ENCODE peak calls at places on chromosomes 6 and 20, in four cellular contexts. One of them, this sample, is unnamed.

GRCh38 chr6:94377835-94378234 is 958.5 kb upstream of the EPHA7 start:
- DNase-seq in WTC11: no peak
- DNase-seq in HEK293T: no peak
- DNase-seq in HepG2: no peak
- DNase-seq in this sample: no peak

GRCh38 chr6:65117854-65118409 is 589.1 kb downstream of the EYS start:
- DNase-seq in WTC11: no peak
- DNase-seq in HepG2: no peak
- DNase-seq in HEK293T: no peak
- DNase-seq in this sample: no peak

GRCh38 chr6:35905841-35906498 is 14.9 kb downstream of the SRPK1 start:
- DNase-seq in HEK293T: no peak
- DNase-seq in WTC11: no peak
- DNase-seq in HepG2: no peak
- DNase-seq in this sample: no peak

GRCh38 chr6:144423167-144423566 is 138.0 kb downstream of the UTRN start:
- DNase-seq in HEK293T: peak
- DNase-seq in WTC11: no peak
- DNase-seq in HepG2: no peak
- DNase-seq in this sample: no peak

GRCh38 chr6:169971171-169971861 is 219.9 kb downstream of the ERMARD start:
- DNase-seq in WTC11: no peak
- DNase-seq in HEK293T: no peak
- DNase-seq in HepG2: no peak
- DNase-seq in this sample: no peak

GRCh38 chr6:36858407-36858981 is 16.1 kb downstream of the PPIL1 start:
- DNase-seq in HepG2: peak
- DNase-seq in WTC11: peak
- DNase-seq in HEK293T: no peak
- DNase-seq in this sample: no peak

GRCh38 chr20:62246872-62247652 is 8.7 kb downstream of the OSBPL2 start:
- DNase-seq in HEK293T: no peak
- DNase-seq in WTC11: no peak
- DNase-seq in HepG2: peak
- DNase-seq in this sample: no peak

GRCh38 chr6:167575201-167575696 is 250.4 kb downstream of the TTLL2 start:
- DNase-seq in WTC11: no peak
- DNase-seq in HEK293T: no peak
- DNase-seq in HepG2: no peak
- DNase-seq in this sample: no peak

GRCh38 chr20:55415567-55416142 is 589.7 kb downstream of the CBLN4 start:
- DNase-seq in WTC11: no peak
- DNase-seq in HEK293T: no peak
- DNase-seq in HepG2: peak
- DNase-seq in this sample: no peak

GRCh38 chr6:34465551-34466241 is at the start of gene PACSIN1:
- DNase-seq in HepG2: no peak
- DNase-seq in HEK293T: no peak
- DNase-seq in WTC11: peak
- DNase-seq in this sample: peak

GRCh38 chr20:36384022-36384619 is 78.0 kb downstream of the DLGAP4 start:
- DNase-seq in WTC11: peak
- DNase-seq in HepG2: peak
- DNase-seq in HEK293T: peak
- DNase-seq in this sample: peak

GRCh38 chr6:6582111-6582510 is 6.4 kb upstream of the LY86 start:
- DNase-seq in HEK293T: no peak
- DNase-seq in HepG2: no peak
- DNase-seq in WTC11: no peak
- DNase-seq in this sample: no peak

GRCh38 chr6:125869427-125869826 is 78.7 kb downstream of the NCOA7 start:
- DNase-seq in HepG2: no peak
- DNase-seq in HEK293T: no peak
- DNase-seq in WTC11: no peak
- DNase-seq in this sample: peak

GRCh38 chr20:7144464-7144863 is 377.0 kb downstream of the BMP2 start:
- DNase-seq in WTC11: no peak
- DNase-seq in HEK293T: no peak
- DNase-seq in HepG2: no peak
- DNase-seq in this sample: no peak

GRCh38 chr6:36633915-36634314 is 39.8 kb downstream of the SRSF3 start:
- DNase-seq in HEK293T: no peak
- DNase-seq in WTC11: no peak
- DNase-seq in HepG2: peak
- DNase-seq in this sample: no peak

GRCh38 chr20:38139919-38140753 is 24.9 kb downstream of the TGM2 start:
- DNase-seq in HEK293T: peak
- DNase-seq in HepG2: no peak
- DNase-seq in WTC11: no peak
- DNase-seq in this sample: no peak

GRCh38 chr20:39291301-39291700 is 329.2 kb downstream of the DHX35 start:
- DNase-seq in HepG2: no peak
- DNase-seq in WTC11: no peak
- DNase-seq in HEK293T: no peak
- DNase-seq in this sample: no peak

GRCh38 chr6:90221403-90221802 is 75.2 kb downstream of the BACH2 start:
- DNase-seq in HepG2: no peak
- DNase-seq in WTC11: no peak
- DNase-seq in HEK293T: no peak
- DNase-seq in this sample: peak

GRCh38 chr6:111701146-111701545 is 95.5 kb upstream of the TRAF3IP2 start:
- DNase-seq in HepG2: no peak
- DNase-seq in HEK293T: no peak
- DNase-seq in WTC11: no peak
- DNase-seq in this sample: no peak

GRCh38 chr20:60224914-60225313 is 266.7 kb downstream of the CDH26 start:
- DNase-seq in WTC11: peak
- DNase-seq in HepG2: peak
- DNase-seq in HEK293T: peak
- DNase-seq in this sample: peak
- TF ChIP-seq ELF4 in WTC11: no peak
- TF ChIP-seq ELF4 in HepG2: no peak
- TF ChIP-seq ELF4 in HEK293T: no peak
- TF ChIP-seq ELF4 in this sample: no peak

DNA sequence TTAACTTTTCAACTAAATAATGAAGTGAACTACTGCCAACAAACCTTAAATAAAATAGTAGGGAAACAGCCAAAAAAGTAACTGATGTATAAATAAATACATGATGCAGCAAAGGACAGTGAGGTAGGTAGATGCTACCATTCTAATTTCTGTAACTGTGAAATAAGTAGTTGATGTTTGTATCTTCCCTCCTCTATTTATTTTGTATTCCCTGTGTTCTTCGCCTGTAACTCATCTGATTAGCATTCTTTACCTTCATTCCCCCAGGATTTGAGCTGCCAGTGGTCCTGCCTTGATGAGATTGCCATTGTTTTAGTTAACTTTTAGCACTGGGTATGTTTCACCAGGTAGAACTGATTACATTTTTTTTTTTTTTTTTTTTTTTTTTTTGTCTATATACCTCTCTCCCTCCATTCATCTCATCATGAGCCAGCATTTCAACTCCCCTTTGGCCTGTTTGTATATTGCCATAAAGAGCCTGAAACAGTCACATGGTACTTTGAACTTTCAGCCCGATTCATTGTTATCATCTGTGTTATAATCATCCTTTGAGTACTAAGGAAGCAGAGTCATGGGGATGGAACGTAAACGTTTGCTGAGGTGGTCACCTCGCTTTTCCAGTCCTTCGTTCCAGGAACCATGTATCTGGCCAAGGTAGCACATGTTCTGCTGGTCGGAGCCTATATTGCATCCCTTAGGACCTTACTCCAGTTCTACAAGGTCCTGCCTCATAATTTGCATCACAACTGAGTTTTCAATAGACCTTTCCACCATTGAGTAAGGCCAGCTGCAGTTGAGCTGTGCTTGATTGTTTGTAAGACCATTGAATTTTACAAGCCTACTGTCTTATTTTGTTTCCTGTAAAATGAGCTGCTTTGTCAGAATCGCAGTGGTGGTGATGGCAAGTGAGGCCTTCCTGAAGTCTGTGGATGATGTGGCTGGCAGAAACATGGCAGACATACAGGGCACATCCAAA is 107.6 kb downstream of the JAG1 start:
- DNase-seq in HEK293T: no peak
- DNase-seq in WTC11: no peak
- DNase-seq in HepG2: peak
- DNase-seq in this sample: no peak
- TF ChIP-seq ELF4 in HEK293T: no peak
- TF ChIP-seq ELF4 in WTC11: no peak
- TF ChIP-seq ELF4 in HepG2: no peak
- TF ChIP-seq ELF4 in this sample: no peak

GRCh38 chr6:21262504-21262903 is 331.0 kb upstream of the SOX4 start:
- DNase-seq in HEK293T: no peak
- DNase-seq in HepG2: no peak
- DNase-seq in WTC11: no peak
- DNase-seq in this sample: no peak

GRCh38 chr6:21259660-21260059 is 333.9 kb upstream of the SOX4 start:
- DNase-seq in WTC11: no peak
- DNase-seq in HepG2: no peak
- DNase-seq in HEK293T: no peak
- DNase-seq in this sample: no peak

GRCh38 chr6:21264288-21264818 is 329.2 kb upstream of the SOX4 start:
- DNase-seq in WTC11: no peak
- DNase-seq in HepG2: no peak
- DNase-seq in HEK293T: peak
- DNase-seq in this sample: peak

GRCh38 chr6:21265264-21266044 is 328.1 kb upstream of the SOX4 start:
- DNase-seq in HepG2: no peak
- DNase-seq in WTC11: no peak
- DNase-seq in HEK293T: no peak
- DNase-seq in this sample: no peak

DNA sequence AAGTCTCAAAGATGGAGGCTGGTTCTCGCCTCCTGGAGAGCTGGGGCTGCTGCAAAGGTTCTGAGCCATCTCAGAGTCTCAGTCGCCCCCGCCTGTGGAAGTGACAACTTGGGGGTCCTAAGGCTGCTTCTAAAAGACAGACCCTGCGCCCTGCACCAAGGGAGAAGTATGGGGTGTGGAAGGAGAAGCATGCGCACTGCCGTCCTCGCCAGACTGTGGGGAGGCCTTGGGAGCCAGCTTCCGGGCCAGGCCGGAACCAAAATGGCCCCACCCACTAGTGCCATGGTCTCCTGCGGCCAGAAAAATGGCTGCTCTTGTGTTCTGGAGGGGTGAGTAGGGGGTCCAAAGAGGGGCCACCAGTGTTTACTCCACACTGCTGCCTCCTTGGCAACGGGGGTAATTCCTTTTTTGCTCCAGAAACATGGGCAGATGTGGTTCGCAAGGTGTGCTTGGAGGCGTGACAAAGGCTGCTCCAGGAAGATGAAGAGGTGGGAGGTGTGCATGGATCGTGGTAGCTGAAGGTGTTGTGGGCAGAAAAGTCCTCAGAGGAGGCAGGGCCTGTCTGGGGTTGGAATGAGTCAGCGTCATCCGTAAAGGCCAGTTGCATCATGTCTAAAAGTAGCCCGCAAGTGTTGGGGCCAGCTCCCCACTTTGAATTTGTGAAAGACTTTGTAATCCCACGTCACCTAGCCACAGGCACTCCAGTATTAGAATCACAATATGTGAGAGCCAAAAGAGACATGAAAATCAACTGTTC is 329.8 kb upstream of the SOX4 start:
- DNase-seq in HepG2: no peak
- DNase-seq in HEK293T: peak
- DNase-seq in WTC11: no peak
- DNase-seq in this sample: peak
- TF ChIP-seq ELF4 in HepG2: no peak
- TF ChIP-seq ELF4 in HEK293T: no peak
- TF ChIP-seq ELF4 in WTC11: no peak
- TF ChIP-seq ELF4 in this sample: no peak

GRCh38 chr6:136228811-136229210 is 21.3 kb downstream of the MTFR2 start:
- DNase-seq in WTC11: no peak
- DNase-seq in HepG2: no peak
- DNase-seq in HEK293T: no peak
- DNase-seq in this sample: no peak

GRCh38 chr6:136226027-136226673 is 24.0 kb downstream of the MTFR2 start:
- DNase-seq in HepG2: peak
- DNase-seq in HEK293T: peak
- DNase-seq in WTC11: peak
- DNase-seq in this sample: peak

GRCh38 chr6:136230219-136230980 is 19.7 kb downstream of the MTFR2 start:
- DNase-seq in HEK293T: no peak
- DNase-seq in WTC11: no peak
- DNase-seq in HepG2: no peak
- DNase-seq in this sample: no peak

GRCh38 chr6:136226674-136227377 is 23.3 kb downstream of the MTFR2 start:
- DNase-seq in HepG2: peak
- DNase-seq in WTC11: no peak
- DNase-seq in HEK293T: no peak
- DNase-seq in this sample: peak

GRCh38 chr6:136225496-136225895 is 24.6 kb downstream of the MTFR2 start:
- DNase-seq in HEK293T: no peak
- DNase-seq in WTC11: no peak
- DNase-seq in HepG2: no peak
- DNase-seq in this sample: no peak
- TF ChIP-seq ELF4 in HEK293T: no peak
- TF ChIP-seq ELF4 in WTC11: no peak
- TF ChIP-seq ELF4 in HepG2: no peak
- TF ChIP-seq ELF4 in this sample: no peak

DNA sequence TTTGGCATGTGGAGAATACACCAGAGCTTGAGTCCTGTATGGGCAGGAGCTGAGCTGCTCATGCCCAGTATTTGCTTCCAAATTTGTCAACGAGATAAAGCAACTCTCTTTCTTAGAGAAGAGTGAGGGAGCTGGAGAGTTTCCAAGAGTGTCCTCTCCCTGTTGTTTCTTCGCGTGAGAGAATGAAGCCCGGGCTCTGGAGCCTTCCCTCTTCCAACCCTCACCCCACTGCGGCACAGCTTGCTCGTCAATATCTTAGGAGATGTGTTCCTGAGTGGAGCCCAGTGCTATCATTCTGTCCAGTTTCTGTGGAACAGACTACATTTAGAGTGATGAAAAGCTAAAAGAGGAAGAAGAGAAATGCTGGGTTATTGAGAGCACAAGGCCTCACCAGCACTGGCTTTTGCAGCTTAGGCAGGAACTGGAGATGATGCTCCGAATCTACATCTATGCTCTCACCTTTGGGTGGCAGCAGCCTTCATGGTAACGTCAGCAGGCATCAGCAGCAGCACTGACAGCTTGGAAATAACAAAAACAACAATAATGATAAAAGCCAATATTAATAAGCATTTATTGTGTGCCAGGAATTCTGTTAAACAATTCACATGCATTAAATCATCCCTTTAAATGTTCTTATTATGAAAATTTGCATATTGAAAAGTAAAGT is 66.5 kb upstream of the TFB1M start:
- DNase-seq in HEK293T: no peak
- DNase-seq in WTC11: no peak
- DNase-seq in HepG2: peak
- DNase-seq in this sample: no peak
- TF ChIP-seq ELF4 in HEK293T: no peak
- TF ChIP-seq ELF4 in WTC11: no peak
- TF ChIP-seq ELF4 in HepG2: no peak
- TF ChIP-seq ELF4 in this sample: no peak